ENCODE peak calls at places on chromosomes 6 and 20, in four cellular contexts. R is thoracic aorta, F is IMR-90, T is GM23338. S is an unnamed sample. For H3K4me1, the result is how much of the 10 kb centered on the place peaks cover.

GRCh38 chr20:63589261-63590217 is 15.5 kb upstream of the HELZ2 start:
- DNase-seq in R (no peak), F (no peak), T (no peak), S (peak)

GRCh38 chr20:18094191-18094590 is 36.5 kb upstream of the OVOL2 start:
- DNase-seq in R (no peak), F (no peak), T (no peak), S (no peak)

GRCh38 chr20:40241944-40242343 is 447.1 kb downstream of the MAFB start:
- DNase-seq in R (no peak), F (no peak), T (no peak), S (no peak)

GRCh38 chr6:93124226-93124625 is 295.1 kb downstream of the EPHA7 start:
- DNase-seq in R (no peak), F (no peak), T (no peak), S (no peak)

GRCh38 chr6:252775-253526 is 39.3 kb upstream of the DUSP22 start:
- DNase-seq in R (no peak), F (no peak), T (no peak), S (no peak)

GRCh38 chr20:58852559-58853271 is at the start of gene GNAS:
- DNase-seq in R (no peak), F (peak), T (peak), S (peak)

GRCh38 chr6:37033255-37033654 is 27.8 kb downstream of the FGD2 start:
- DNase-seq in R (no peak), F (peak), T (no peak), S (no peak)

GRCh38 chr20:17629025-17629424 is 53.0 kb downstream of the RRBP1 start:
- DNase-seq in R (no peak), F (no peak), T (no peak), S (no peak)

GRCh38 chr20:22799687-22800086 is 215.3 kb upstream of the FOXA2 start:
- DNase-seq in R (no peak), F (no peak), T (no peak), S (no peak)

GRCh38 chr20:25042531-25043498 is 15.1 kb downstream of the ACSS1 start:
- DNase-seq in R (no peak), F (no peak), T (no peak), S (peak)

GRCh38 chr6:157219201-157220200 is 103.8 kb downstream of the TMEM242 start:
- DNase-seq in R (no peak), F (peak), T (peak), S (peak)

GRCh38 chr6:89409461-89410035 is 2.5 kb downstream of the RRAGD start:
- DNase-seq in R (no peak), F (no peak), T (peak), S (no peak)

GRCh38 chr6:148925701-148926100 is 178.9 kb downstream of the UST start:
- DNase-seq in R (no peak), F (peak), T (no peak), S (no peak)

GRCh38 chr6:84066536-84066935 is 33.0 kb downstream of the MRAP2 start:
- DNase-seq in R (no peak), F (no peak), T (no peak), S (no peak)

GRCh38 chr6:170368544-170368943 is 62.0 kb downstream of the FAM120B start:
- DNase-seq in R (no peak), F (no peak), T (no peak), S (no peak)

GRCh38 chr6:139520321-139520768 is 145.9 kb upstream of the CITED2 start:
- DNase-seq in R (no peak), F (no peak), T (no peak), S (no peak)

GRCh38 chr6:103750603-103751002 is 1109.1 kb downstream of the HACE1 start:
- DNase-seq in R (no peak), F (no peak), T (peak), S (no peak)

GRCh38 chr6:134908906-134909516 is 40.9 kb downstream of the ALDH8A1 start:
- DNase-seq in R (peak), F (peak), T (no peak), S (peak)

GRCh38 chr6:73923899-73924485 is 228.0 kb downstream of the CD109 start:
- DNase-seq in R (no peak), F (peak), T (no peak), S (no peak)

GRCh38 chr20:2109425-2110210 is 8.0 kb downstream of the STK35 start:
- DNase-seq in R (no peak), F (no peak), T (no peak), S (peak)

GRCh38 chr6:17015551-17016381 is 86.1 kb upstream of the STMND1 start:
- DNase-seq in R (no peak), F (no peak), T (peak), S (peak)

GRCh38 chr20:40689100-40689942 is at the start of gene MAFB:
- DNase-seq in R (peak), F (peak), T (peak), S (peak)

GRCh38 chr20:62358171-62358719 is 8.9 kb downstream of the LAMA5 start:
- DNase-seq in R (no peak), F (no peak), T (no peak), S (no peak)

GRCh38 chr6:41073203-41073967 is 611 bp downstream of the NFYA start:
- DNase-seq in R (peak), F (peak), T (peak), S (peak)

GRCh38 chr20:42308980-42309524 is 690.9 kb upstream of the CHD6 start:
- DNase-seq in R (no peak), F (no peak), T (no peak), S (no peak)

GRCh38 chr20:37901667-37902503 is 1.0 kb upstream of the VSTM2L start:
- DNase-seq in R (no peak), F (peak), T (peak), S (peak)

GRCh38 chr6:87945966-87946365 is 101.7 kb upstream of the SPACA1 start:
- DNase-seq in R (no peak), F (no peak), T (no peak), S (no peak)

GRCh38 chr6:22124756-22125155 is 172.1 kb downstream of the PRL start:
- DNase-seq in R (no peak), F (no peak), T (no peak), S (no peak)

GRCh38 chr6:125245523-125246264 is 56.1 kb downstream of the HDDC2 start:
- DNase-seq in R (no peak), F (no peak), T (peak), S (peak)

GRCh38 chr6:149001422-149001821 is 254.6 kb downstream of the UST start:
- DNase-seq in R (no peak), F (no peak), T (no peak), S (no peak)

GRCh38 chr6:21348462-21349195 is 244.9 kb upstream of the SOX4 start:
- DNase-seq in R (no peak), F (peak), T (peak), S (no peak)

GRCh38 chr6:158763440-158764187 is 55.6 kb downstream of the EZR start:
- DNase-seq in R (no peak), F (no peak), T (no peak), S (no peak)

GRCh38 chr20:43011491-43011890 is 178.2 kb downstream of the PTPRT start:
- DNase-seq in R (no peak), F (no peak), T (no peak), S (no peak)

GRCh38 chr6:143516700-143517446 is 5.4 kb upstream of the FUCA2 start:
- DNase-seq in R (no peak), F (no peak), T (no peak), S (no peak)

GRCh38 chr6:43703512-43704429 is 16.2 kb upstream of the MRPS18A start:
- DNase-seq in R (no peak), F (no peak), T (no peak), S (no peak)

GRCh38 chr6:43699564-43700186 is 12.1 kb upstream of the MRPS18A start:
- DNase-seq in R (no peak), F (peak), T (no peak), S (peak)

GRCh38 chr6:43705996-43706395 is 18.4 kb upstream of the MRPS18A start:
- DNase-seq in R (no peak), F (peak), T (no peak), S (no peak)

GRCh38 chr6:43702147-43702521 is 14.5 kb upstream of the MRPS18A start:
- DNase-seq in R (no peak), F (no peak), T (no peak), S (no peak)

DNA sequence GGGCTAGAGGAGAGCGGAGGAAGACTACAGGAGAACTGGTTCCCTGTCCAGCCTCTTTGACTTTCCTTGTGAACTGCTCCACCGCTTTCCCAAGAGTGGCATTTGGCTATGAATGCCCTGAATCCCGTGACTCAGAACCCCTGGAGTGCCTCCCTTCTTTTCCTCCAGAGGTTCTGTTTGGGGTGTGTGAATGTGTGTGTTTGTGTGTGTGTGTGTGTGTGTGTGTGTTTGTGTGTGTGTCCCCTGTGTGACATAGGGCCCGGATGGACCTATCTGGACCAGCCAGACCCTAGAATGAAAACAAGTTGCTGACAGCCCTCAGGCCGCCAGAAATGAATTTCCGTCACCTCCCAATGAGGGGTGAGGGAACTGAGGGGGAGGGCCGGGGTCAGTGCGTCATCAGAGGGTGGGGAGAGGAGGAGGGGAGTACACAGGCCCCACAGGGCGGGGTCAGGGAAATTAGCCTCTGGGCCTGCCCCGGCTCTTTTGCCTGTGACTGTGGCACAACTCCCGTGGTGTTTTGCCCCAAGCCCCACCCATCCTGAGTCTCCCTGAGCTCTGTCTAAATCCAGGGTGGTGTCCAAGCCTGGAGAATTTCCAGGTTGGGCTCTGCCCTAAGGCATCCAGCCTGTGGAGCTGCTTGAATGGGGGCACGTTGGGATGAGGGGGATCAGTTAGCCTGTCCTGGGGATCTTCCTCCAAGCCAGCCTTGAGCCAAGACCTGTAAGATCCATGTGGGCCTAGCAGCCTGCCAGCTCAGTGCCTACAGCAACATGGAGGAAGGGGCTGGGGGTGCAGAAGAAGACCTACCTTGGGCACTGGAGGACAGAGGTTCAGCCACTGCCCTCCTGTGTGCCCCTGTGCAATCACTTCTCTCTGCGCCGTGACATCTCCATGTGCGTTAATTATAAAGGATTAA is 15.2 kb upstream of the MRPS18A start:
- DNase-seq in R (peak), F (peak), T (peak), S (peak)
- H3K4me1 ChIP-seq in R (under half), F (under half), T (half or more), S (half or more)

DNA sequence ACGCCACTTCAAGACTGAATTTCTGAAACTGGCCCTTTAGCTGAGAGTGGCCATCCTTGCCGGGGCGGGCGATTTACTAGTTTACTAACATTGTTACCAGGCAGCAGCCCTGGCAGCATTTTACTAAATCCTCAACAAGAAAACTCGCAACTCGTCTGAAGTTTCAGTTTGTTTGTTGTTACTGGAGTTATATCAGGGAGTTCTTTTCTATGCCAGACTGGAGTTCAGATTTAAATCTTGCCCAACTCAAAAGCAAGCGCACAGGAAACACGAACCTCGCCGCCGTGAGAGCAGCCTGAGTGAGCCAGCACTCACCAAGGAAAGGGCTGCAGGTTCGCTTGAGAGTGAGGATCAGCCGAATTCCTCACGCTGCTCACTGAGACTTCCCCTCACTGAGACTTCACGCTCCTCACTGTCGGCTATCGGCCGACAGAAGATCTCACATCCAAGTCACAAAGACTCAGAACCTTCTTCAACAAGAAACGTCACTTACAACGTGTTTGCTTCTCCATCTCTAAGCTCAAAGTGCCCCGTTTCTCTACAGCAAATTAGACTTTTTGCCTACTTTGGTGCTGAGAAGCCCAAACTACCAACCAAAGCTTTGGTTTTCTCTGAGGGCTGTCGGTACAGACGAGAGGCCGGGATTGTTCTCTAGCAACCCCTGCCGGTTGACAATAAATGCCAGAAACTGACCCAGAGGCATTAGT is 78.9 kb downstream of the OLIG3 start:
- DNase-seq in R (no peak), F (peak), T (peak), S (peak)
- TF ChIP-seq CTCF in R (peak), F (peak), T (peak), S (peak)

GRCh38 chr20:44810391-44811149 is at the start of gene RIMS4:
- DNase-seq in R (no peak), F (no peak), T (peak), S (no peak)

GRCh38 chr20:44807684-44808056 is 2.7 kb downstream of the RIMS4 start:
- DNase-seq in R (no peak), F (no peak), T (no peak), S (no peak)

GRCh38 chr20:44811150-44811685 is 872 bp upstream of the RIMS4 start:
- DNase-seq in R (no peak), F (no peak), T (no peak), S (no peak)

GRCh38 chr20:44809380-44810060 is 826 bp downstream of the RIMS4 start:
- DNase-seq in R (no peak), F (no peak), T (peak), S (no peak)

GRCh38 chr20:44810061-44810390 is 320 bp downstream of the RIMS4 start:
- DNase-seq in R (no peak), F (no peak), T (peak), S (no peak)
- H3K4me3 ChIP-seq in R (peak), F (no peak), T (peak), S (no peak)

GRCh38 chr20:49270736-49271135 is 7.1 kb downstream of the ZNFX1 start:
- DNase-seq in R (no peak), F (no peak), T (no peak), S (no peak)

GRCh38 chr20:49272654-49273053 is 5.2 kb downstream of the ZNFX1 start:
- DNase-seq in R (no peak), F (no peak), T (no peak), S (no peak)

GRCh38 chr20:49275634-49276033 is 2.2 kb downstream of the ZNFX1 start:
- DNase-seq in R (no peak), F (no peak), T (no peak), S (no peak)

GRCh38 chr20:49276201-49276894 is 1.5 kb downstream of the ZNFX1 start:
- DNase-seq in R (no peak), F (peak), T (no peak), S (no peak)

GRCh38 chr20:49273696-49274277 is 4.1 kb downstream of the ZNFX1 start:
- DNase-seq in R (no peak), F (no peak), T (no peak), S (no peak)
- H3K4me1 ChIP-seq in R (under half), F (under half), T (under half), S (under half)

DNA sequence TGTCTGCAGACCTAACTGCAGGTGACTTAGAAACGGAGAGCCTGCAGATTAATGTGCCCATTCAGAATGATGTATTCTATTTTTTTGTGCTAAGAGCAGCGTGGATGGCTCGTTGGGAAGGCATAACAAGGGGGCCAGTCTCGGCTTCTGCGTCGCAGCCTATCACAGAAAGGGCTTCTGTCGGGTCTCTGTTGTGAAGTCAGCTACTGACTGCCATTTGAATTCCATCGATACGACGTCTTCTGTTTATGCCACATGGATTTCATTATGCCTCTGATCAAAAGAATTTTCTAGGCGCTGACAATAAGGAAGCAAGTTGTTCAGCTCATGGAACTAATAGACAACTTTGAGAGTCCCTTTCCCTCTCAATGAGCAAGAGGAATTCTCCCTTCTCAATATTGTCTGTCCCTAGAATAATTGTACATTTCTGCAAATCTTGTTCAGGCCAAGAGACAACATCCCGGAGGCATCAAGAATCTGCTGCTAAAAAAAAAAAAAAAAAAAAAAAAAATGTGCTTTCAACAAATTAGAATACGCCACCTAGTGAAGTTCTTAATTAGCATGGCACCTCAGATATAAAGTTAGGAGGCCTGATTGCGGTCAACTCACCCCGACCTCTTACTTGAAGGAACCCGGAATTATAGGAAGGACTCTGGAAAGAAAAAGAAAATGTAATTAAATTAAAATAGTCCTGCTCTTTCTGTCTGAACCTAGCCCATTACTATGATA is 223.9 kb downstream of the TSHZ2 start:
- DNase-seq in R (no peak), F (no peak), T (no peak), S (no peak)
- TF ChIP-seq CTCF in R (no peak), F (no peak), T (no peak), S (no peak)

DNA sequence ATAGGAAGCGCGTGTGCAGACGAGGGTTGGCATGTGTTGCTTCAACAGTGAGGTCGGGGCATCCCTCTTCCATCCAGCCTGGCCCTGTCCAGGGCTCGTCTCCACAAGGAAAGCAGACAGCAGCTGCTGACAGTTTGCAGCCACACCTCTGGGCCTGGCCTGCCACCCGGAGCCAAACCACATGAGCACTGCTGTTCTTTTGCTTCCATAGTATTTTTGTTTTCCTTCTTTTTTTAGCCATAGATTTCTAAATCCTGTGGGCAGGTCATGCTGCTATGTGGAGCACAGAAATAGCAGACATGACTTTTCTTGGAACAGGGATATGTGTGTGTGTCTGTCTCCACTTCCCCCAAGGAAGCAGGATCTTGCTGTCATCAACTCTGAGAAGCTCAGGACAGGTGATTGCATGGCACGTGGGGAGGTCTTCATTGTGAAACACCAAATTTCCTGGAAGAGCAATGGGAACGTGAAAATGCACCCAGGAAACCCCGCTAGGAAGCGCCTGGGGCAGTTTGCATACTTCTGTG is 167.4 kb downstream of the DTNBP1 start:
- DNase-seq in R (no peak), F (no peak), T (no peak), S (no peak)
- H3K4me3 ChIP-seq in R (no peak), F (no peak), T (no peak), S (no peak)